ENCODE peak calls at places on chromosomes 13 and 19, in four cellular contexts. U, W, G and C are unnamed samples.

GRCh38 chr19:58407658-58408151 is 744 bp upstream of the ZNF584 start:
- DNase-seq in U (no peak), W (peak; percentile 59), G (no peak), C (no peak)

GRCh38 chr13:98842858-98843481 is 90.5 kb upstream of the SLC15A1 start:
- DNase-seq in U (peak; percentile 88), W (peak; percentile 71), G (peak; percentile 38), C (peak; percentile 25)

GRCh38 chr19:11264452-11265176 is 2.3 kb upstream of the DOCK6 start:
- DNase-seq in U (no peak), W (peak; percentile 31), G (peak; percentile 8), C (no peak)

GRCh38 chr19:16931306-16931705 is 42.5 kb downstream of the F2RL3 start:
- DNase-seq in U (no peak), W (no peak), G (no peak), C (no peak)

GRCh38 chr13:110676511-110677204 is 29.3 kb downstream of the CARS2 start:
- DNase-seq in U (no peak), W (no peak), G (peak; percentile 63), C (peak; percentile 52)

GRCh38 chr19:3810708-3811355 is 24.7 kb upstream of the MATK start:
- DNase-seq in U (no peak), W (no peak), G (no peak), C (no peak)

GRCh38 chr19:12825259-12826131 is 8.9 kb downstream of the RTBDN start:
- DNase-seq in U (no peak), W (peak; percentile 76), G (no peak), C (no peak)

GRCh38 chr13:47000166-47000565 is 103.3 kb upstream of the HTR2A start:
- DNase-seq in U (no peak), W (no peak), G (no peak), C (no peak)

GRCh38 chr13:113592571-113592970 is 8.0 kb downstream of the TFDP1 start:
- DNase-seq in U (no peak), W (no peak), G (no peak), C (no peak)

GRCh38 chr13:44128522-44128921 is 245.1 kb upstream of the SERP2 start:
- DNase-seq in U (no peak), W (no peak), G (no peak), C (no peak)

GRCh38 chr13:114107686-114108081 is 24.7 kb downstream of the RASA3 start:
- DNase-seq in U (no peak), W (no peak), G (no peak), C (no peak)

GRCh38 chr13:37690361-37690760 is 91.8 kb upstream of the POSTN start:
- DNase-seq in U (no peak), W (no peak), G (no peak), C (no peak)

GRCh38 chr19:10295305-10295846 is 5.6 kb downstream of the ICAM5 start:
- DNase-seq in U (no peak), W (no peak), G (no peak), C (peak; percentile 87)

GRCh38 chr13:105735269-105735668 is 800.2 kb downstream of the EFNB2 start:
- DNase-seq in U (no peak), W (no peak), G (no peak), C (no peak)

GRCh38 chr13:109844396-109844795 is 58.0 kb upstream of the IRS2 start:
- DNase-seq in U (no peak), W (no peak), G (no peak), C (no peak)

GRCh38 chr13:105612541-105612940 is 922.9 kb downstream of the EFNB2 start:
- DNase-seq in U (no peak), W (no peak), G (no peak), C (no peak)

GRCh38 chr13:94139393-94139995 is 340.0 kb downstream of the DCT start:
- DNase-seq in U (no peak), W (no peak), G (no peak), C (no peak)

GRCh38 chr13:28129911-28130693 is 8.2 kb upstream of the PAN3 start:
- DNase-seq in U (no peak), W (no peak), G (no peak), C (no peak)

GRCh38 chr19:28305513-28305912 is 907.4 kb downstream of the UQCRFS1 start:
- DNase-seq in U (no peak), W (no peak), G (no peak), C (no peak)

GRCh38 chr19:19514215-19514633 is 1.1 kb downstream of the TSSK6 start:
- DNase-seq in U (no peak), W (no peak), G (no peak), C (no peak)

GRCh38 chr13:66665991-66666390 is 564.1 kb downstream of the PCDH9 start:
- DNase-seq in U (no peak), W (no peak), G (no peak), C (no peak)

GRCh38 chr19:49761625-49762311 is 1.3 kb downstream of the TSKS start:
- DNase-seq in U (no peak), W (peak; percentile 88), G (no peak), C (no peak)

GRCh38 chr19:18284710-18285430 is 3.4 kb upstream of the JUND start:
- DNase-seq in U (no peak), W (no peak), G (no peak), C (no peak)

GRCh38 chr13:45337395-45337794 is 3.6 kb downstream of the TPT1 start:
- DNase-seq in U (no peak), W (no peak), G (no peak), C (no peak)

GRCh38 chr13:104006625-104007061 is 940.4 kb upstream of the SLC10A2 start:
- DNase-seq in U (no peak), W (no peak), G (no peak), C (no peak)

GRCh38 chr19:7196721-7197168 is 97.5 kb downstream of the INSR start:
- DNase-seq in U (no peak), W (no peak), G (no peak), C (no peak)

GRCh38 chr13:43965446-43965845 is 85.7 kb downstream of the LACC1 start:
- DNase-seq in U (no peak), W (no peak), G (no peak), C (no peak)

GRCh38 chr13:96804186-96804585 is 190.1 kb downstream of the OXGR1 start:
- DNase-seq in U (no peak), W (no peak), G (no peak), C (no peak)

GRCh38 chr13:107886118-107886517 is 329.2 kb downstream of the LIG4 start:
- DNase-seq in U (no peak), W (no peak), G (no peak), C (no peak)

GRCh38 chr19:42191855-42192254 is 25.6 kb downstream of the DEDD2 start:
- DNase-seq in U (no peak), W (no peak), G (no peak), C (no peak)

GRCh38 chr13:113584205-113584869 is at the start of gene TFDP1:
- DNase-seq in U (peak; percentile 97), W (peak; percentile 92), G (peak; percentile 63), C (peak; percentile 95)

GRCh38 chr19:5738423-5738822 is 18.0 kb downstream of the CATSPERD start:
- DNase-seq in U (peak; percentile 7), W (no peak), G (no peak), C (no peak)

GRCh38 chr19:19552811-19553210 is 14.7 kb downstream of the CILP2 start:
- DNase-seq in U (peak; percentile 45), W (peak; percentile 57), G (no peak), C (peak; percentile 77)

GRCh38 chr19:32238076-32238475 is 107.3 kb upstream of the ZNF507 start:
- DNase-seq in U (no peak), W (no peak), G (no peak), C (peak; percentile 37)

GRCh38 chr13:40101708-40102359 is 446.4 kb downstream of the COG6 start:
- DNase-seq in U (no peak), W (no peak), G (peak; percentile 54), C (no peak)

GRCh38 chr19:42465827-42466280 is 23.1 kb upstream of the CXCL17 start:
- DNase-seq in U (no peak), W (no peak), G (peak; percentile 66), C (peak; percentile 39)

GRCh38 chr13:84362777-84363176 is 480.5 kb upstream of the SLITRK1 start:
- DNase-seq in U (no peak), W (no peak), G (no peak), C (no peak)

DNA sequence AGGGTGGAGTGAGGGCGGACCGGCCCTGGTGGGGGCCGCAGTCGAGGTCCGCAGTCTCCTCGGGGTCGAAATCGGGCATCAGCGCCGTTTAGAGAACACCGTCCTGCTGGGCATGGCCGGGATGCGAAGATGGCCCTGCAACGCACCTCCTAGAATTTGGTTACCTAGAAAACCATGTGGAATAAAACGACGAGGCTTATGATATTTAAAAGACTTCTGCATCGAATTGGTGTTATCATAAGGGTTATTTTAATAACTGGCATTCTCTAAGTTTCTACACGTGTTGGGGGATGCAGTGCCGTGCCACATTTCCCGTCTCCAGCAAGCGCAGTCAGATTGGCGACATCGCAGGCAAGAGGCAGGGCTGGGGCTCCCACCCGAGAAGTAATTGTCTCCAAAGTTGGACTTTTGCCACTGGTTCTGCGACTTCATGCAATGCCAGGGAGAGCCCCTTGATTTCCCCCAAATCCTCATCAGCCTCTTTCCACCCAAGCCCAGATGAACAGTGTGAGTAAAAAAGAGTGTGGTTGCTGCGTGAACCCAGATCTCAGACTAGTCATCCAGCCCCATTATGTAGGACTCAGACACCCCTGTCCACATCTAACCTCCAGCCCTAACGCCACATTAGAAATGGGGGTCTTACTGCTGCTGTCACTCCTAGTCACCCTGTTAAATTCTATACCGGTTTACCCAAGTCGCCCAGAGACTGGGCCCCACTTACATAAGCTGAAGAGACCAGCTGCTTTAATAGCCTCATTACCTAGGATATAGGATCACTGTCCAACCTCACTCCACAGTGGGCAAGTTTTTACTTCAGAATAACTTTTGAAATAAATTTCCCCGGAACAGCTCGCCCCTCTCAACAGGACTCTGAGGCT is 571 bp upstream of the DHRS12 start:
- DNase-seq in U (no peak), W (peak; percentile 15), G (no peak), C (no peak)
- TF ChIP-seq SPI1 in U (no peak), W (no peak), G (no peak), C (no peak)

GRCh38 chr19:39212377-39212742 is 8.3 kb upstream of the SYCN start:
- DNase-seq in U (peak; percentile 47), W (peak; percentile 75), G (peak; percentile 2), C (no peak)
- TF ChIP-seq SPI1 in U (no peak), W (no peak), G (no peak), C (no peak)

GRCh38 chr13:74206061-74206561 is 71.9 kb upstream of the KLF12 start:
- DNase-seq in U (no peak), W (no peak), G (no peak), C (no peak)
- TF ChIP-seq SPI1 in U (no peak), W (no peak), G (no peak), C (no peak)

GRCh38 chr19:46931197-46931596 is 70.4 kb downstream of the ARHGAP35 start:
- DNase-seq in U (peak; percentile 41), W (no peak), G (no peak), C (no peak)

GRCh38 chr19:46932346-46932745 is 71.5 kb downstream of the ARHGAP35 start:
- DNase-seq in U (no peak), W (no peak), G (no peak), C (no peak)

DNA sequence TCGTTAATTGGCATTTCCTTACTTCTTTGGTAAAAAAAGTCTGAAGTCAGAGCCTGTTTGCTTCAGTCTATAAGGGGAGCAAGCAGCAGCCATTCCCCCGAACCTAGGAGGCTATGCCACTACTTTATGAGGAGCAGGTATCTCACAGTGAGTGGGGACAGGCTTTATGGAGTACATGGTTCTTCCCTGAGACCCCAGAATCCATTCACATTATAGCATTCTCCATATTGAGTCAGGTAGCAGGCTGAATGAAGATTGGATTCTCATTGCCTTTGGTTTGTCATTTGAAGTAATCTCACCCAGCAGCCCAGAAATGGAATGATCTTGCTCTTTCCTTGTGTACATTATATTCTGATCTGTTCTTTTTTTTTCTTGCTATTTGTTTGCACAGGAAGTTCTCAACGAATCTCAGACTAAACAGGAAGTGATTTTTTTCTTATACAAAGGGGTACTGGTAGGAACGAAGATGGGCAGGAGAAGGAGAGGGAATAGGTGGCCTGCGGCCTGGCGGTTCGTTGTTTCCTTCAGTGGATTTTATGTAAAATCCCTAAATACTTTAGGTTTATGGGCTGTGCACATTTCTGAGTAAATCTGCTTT is 74.4 kb downstream of the ARHGAP35 start:
- DNase-seq in U (no peak), W (no peak), G (no peak), C (no peak)
- TF ChIP-seq SPI1 in U (peak; percentile 70), W (no peak), G (peak; percentile 28), C (peak; percentile 48)